ENCODE peak calls at places on chromosomes 13 and 19, in ten cellular contexts. M, V, B, D, A, G, C, H, U and O are unnamed samples.

GRCh38 chr19:10431943-10432735 is 11.8 kb downstream of the PDE4A start:
- DNase-seq in M (peak), V (no peak), B (no peak), D (peak), A (peak), G (peak), C (no peak), H (peak), U (peak), O (peak)

GRCh38 chr19:2186071-2186846 is 22.5 kb downstream of the DOT1L start:
- DNase-seq in M (no peak), V (no peak), B (no peak), D (no peak), A (no peak), G (no peak), C (no peak), H (peak), U (no peak), O (peak)

GRCh38 chr19:13463296-13463695 is 43.0 kb downstream of the CACNA1A start:
- DNase-seq in M (peak), V (peak), B (no peak), D (peak), A (peak), G (no peak), C (no peak), H (peak), U (peak), O (no peak)

GRCh38 chr13:101309014-101309619 is 107.2 kb downstream of the NALCN start:
- DNase-seq in M (no peak), V (no peak), B (no peak), D (no peak), A (no peak), G (no peak), C (no peak), H (no peak), U (no peak), O (no peak)

GRCh38 chr13:42816538-42816937 is 35.2 kb downstream of the FAM216B start:
- DNase-seq in M (peak), V (no peak), B (no peak), D (no peak), A (no peak), G (no peak), C (no peak), H (no peak), U (no peak), O (no peak)

GRCh38 chr13:77836423-77836822 is 82.2 kb downstream of the EDNRB start:
- DNase-seq in M (no peak), V (no peak), B (no peak), D (no peak), A (no peak), G (no peak), C (no peak), H (no peak), U (no peak), O (no peak)

GRCh38 chr13:50309872-50310594 is 294.8 kb downstream of the KCNRG start:
- DNase-seq in M (no peak), V (no peak), B (no peak), D (no peak), A (no peak), G (no peak), C (no peak), H (no peak), U (no peak), O (no peak)

GRCh38 chr19:38361633-38362075 is 12.7 kb upstream of the PSMD8 start:
- DNase-seq in M (peak), V (peak), B (peak), D (peak), A (peak), G (peak), C (peak), H (peak), U (peak), O (peak)

GRCh38 chr13:108365255-108365654 is 95.7 kb downstream of the TNFSF13B start:
- DNase-seq in M (no peak), V (no peak), B (no peak), D (no peak), A (no peak), G (no peak), C (no peak), H (no peak), U (no peak), O (no peak)

GRCh38 chr13:39656325-39656677 is 839 bp downstream of the COG6 start:
- DNase-seq in M (peak), V (no peak), B (no peak), D (no peak), A (no peak), G (no peak), C (no peak), H (no peak), U (no peak), O (no peak)

GRCh38 chr13:31409678-31410356 is 210.0 kb downstream of the B3GLCT start:
- DNase-seq in M (peak), V (no peak), B (no peak), D (no peak), A (no peak), G (no peak), C (no peak), H (no peak), U (peak), O (no peak)

GRCh38 chr13:44219808-44220544 is 153.6 kb upstream of the SERP2 start:
- DNase-seq in M (no peak), V (no peak), B (no peak), D (no peak), A (peak), G (no peak), C (no peak), H (no peak), U (no peak), O (no peak)

GRCh38 chr13:79485014-79485441 is 4.1 kb downstream of the NDFIP2 start:
- DNase-seq in M (no peak), V (no peak), B (no peak), D (peak), A (peak), G (no peak), C (no peak), H (no peak), U (no peak), O (peak)

GRCh38 chr13:18949970-18950369 is 231.7 kb downstream of the TUBA3C start:
- DNase-seq in M (no peak), V (no peak), B (no peak), D (no peak), A (no peak), G (no peak), C (no peak), H (no peak), U (no peak), O (no peak)

GRCh38 chr13:105847532-105848295 is 687.7 kb downstream of the EFNB2 start:
- DNase-seq in M (no peak), V (no peak), B (no peak), D (no peak), A (no peak), G (no peak), C (no peak), H (no peak), U (no peak), O (no peak)

GRCh38 chr13:59677966-59678814 is 485.5 kb downstream of the DIAPH3 start:
- DNase-seq in M (peak), V (peak), B (no peak), D (peak), A (no peak), G (no peak), C (no peak), H (peak), U (peak), O (no peak)

GRCh38 chr19:55340784-55341147 is 1.1 kb downstream of the KMT5C start:
- DNase-seq in M (peak), V (no peak), B (no peak), D (no peak), A (peak), G (no peak), C (no peak), H (no peak), U (no peak), O (no peak)

GRCh38 chr13:57631607-57632275 is at the start of gene PCDH17:
- DNase-seq in M (no peak), V (no peak), B (peak), D (no peak), A (no peak), G (no peak), C (no peak), H (peak), U (no peak), O (peak)

GRCh38 chr19:36136975-36137686 is 2.7 kb upstream of the CAPNS1 start:
- DNase-seq in M (peak), V (peak), B (no peak), D (no peak), A (peak), G (no peak), C (no peak), H (peak), U (no peak), O (peak)

GRCh38 chr13:69198706-69199105 is 908.9 kb upstream of the ATXN8OS start:
- DNase-seq in M (no peak), V (no peak), B (no peak), D (no peak), A (no peak), G (no peak), C (no peak), H (no peak), U (no peak), O (no peak)

GRCh38 chr13:108033800-108034707 is 181.3 kb downstream of the LIG4 start:
- DNase-seq in M (no peak), V (peak), B (no peak), D (no peak), A (peak), G (no peak), C (no peak), H (no peak), U (no peak), O (no peak)